ENCODE peak calls at places on chromosomes 1 and 21, in six cellular contexts. E, I, G, V, L and U are unnamed samples.

GRCh38 chr1:23098463-23099170 is 70.0 kb downstream of the LUZP1 start:
- DNase-seq in E (peak; percentile 63), I (peak; percentile 73), G (peak; percentile 74), V (no peak), L (peak; percentile 87), U (peak; percentile 68)

GRCh38 chr1:170355267-170355801 is 176.6 kb upstream of the GORAB start:
- DNase-seq in E (no peak), I (no peak), G (no peak), V (no peak), L (no peak), U (no peak)

GRCh38 chr1:41695118-41695517 is 210.6 kb upstream of the EDN2 start:
- DNase-seq in E (peak; percentile 19), I (no peak), G (peak; percentile 19), V (no peak), L (no peak), U (peak; percentile 30)

GRCh38 chr21:36699546-36700294 is 805 bp downstream of the SIM2 start:
- DNase-seq in E (no peak), I (peak; percentile 25), G (no peak), V (peak; percentile 83), L (no peak), U (no peak)

GRCh38 chr1:74467786-74468377 is 44.5 kb downstream of the LRRC53 start:
- DNase-seq in E (no peak), I (no peak), G (no peak), V (no peak), L (peak; percentile 48), U (peak; percentile 36)

GRCh38 chr1:5597171-5597864 is 394.9 kb downstream of the NPHP4 start:
- DNase-seq in E (no peak), I (no peak), G (no peak), V (peak; percentile 71), L (no peak), U (peak; percentile 47)

GRCh38 chr1:65668368-65668767 is 124.3 kb upstream of the PDE4B start:
- DNase-seq in E (no peak), I (no peak), G (no peak), V (no peak), L (no peak), U (no peak)

GRCh38 chr21:34606621-34607020 is 8.3 kb downstream of the RCAN1 start:
- DNase-seq in E (no peak), I (no peak), G (no peak), V (no peak), L (no peak), U (no peak)

GRCh38 chr1:114215426-114215825 is 61.8 kb upstream of the SYT6 start:
- DNase-seq in E (no peak), I (no peak), G (no peak), V (no peak), L (no peak), U (no peak)

GRCh38 chr1:234562336-234562735 is 47.6 kb downstream of the IRF2BP2 start:
- DNase-seq in E (no peak), I (no peak), G (no peak), V (peak; percentile 56), L (no peak), U (no peak)

GRCh38 chr1:117735045-117735992 is 129.5 kb downstream of the TENT5C start:
- DNase-seq in E (peak; percentile 31), I (peak; percentile 53), G (peak; percentile 59), V (no peak), L (peak; percentile 65), U (peak; percentile 56)

GRCh38 chr1:27391511-27392095 is 819 bp upstream of the GPR3 start:
- DNase-seq in E (no peak), I (peak; percentile 44), G (peak; percentile 49), V (no peak), L (peak; percentile 59), U (peak; percentile 51)